ENCODE peak calls at places on chromosome 10, in ten cellular contexts. N, W, S, M, C, P, I, J, B and T are unnamed samples.

GRCh38 chr10:34235164-34235832 is 579.8 kb downstream of the PARD3 start:
- DNase-seq in N (no peak), W (no peak), S (peak), M (no peak), C (no peak), P (peak), I (peak), J (no peak), B (no peak), T (no peak)

GRCh38 chr10:132637477-132638129 is 100.0 kb downstream of the INPP5A start:
- DNase-seq in N (no peak), W (no peak), S (peak), M (peak), C (peak), P (peak), I (peak), J (no peak), B (no peak), T (peak)

GRCh38 chr10:118670472-118671124 is 75.2 kb upstream of the PRLHR start:
- DNase-seq in N (no peak), W (no peak), S (no peak), M (peak), C (no peak), P (no peak), I (no peak), J (no peak), B (no peak), T (no peak)

GRCh38 chr10:8047452-8048280 is 6.8 kb upstream of the GATA3 start:
- DNase-seq in N (no peak), W (no peak), S (no peak), M (no peak), C (no peak), P (no peak), I (no peak), J (no peak), B (no peak), T (no peak)

GRCh38 chr10:124465003-124465776 is 3.6 kb downstream of the LHPP start:
- DNase-seq in N (no peak), W (no peak), S (no peak), M (no peak), C (peak), P (no peak), I (no peak), J (no peak), B (no peak), T (no peak)

GRCh38 chr10:132397671-132398565 is 918 bp downstream of the PWWP2B start:
- DNase-seq in N (peak), W (no peak), S (no peak), M (no peak), C (peak), P (peak), I (peak), J (peak), B (peak), T (peak)

GRCh38 chr10:15335500-15335899 is 35.6 kb downstream of the FAM171A1 start:
- DNase-seq in N (no peak), W (no peak), S (no peak), M (no peak), C (no peak), P (no peak), I (no peak), J (no peak), B (no peak), T (no peak)

GRCh38 chr10:113558336-113558735 is 5.5 kb downstream of the HABP2 start:
- DNase-seq in N (no peak), W (no peak), S (no peak), M (no peak), C (no peak), P (no peak), I (no peak), J (no peak), B (no peak), T (no peak)

GRCh38 chr10:8060010-8060703 is 5.7 kb downstream of the GATA3 start:
- DNase-seq in N (no peak), W (no peak), S (no peak), M (no peak), C (peak), P (peak), I (no peak), J (peak), B (peak), T (no peak)

GRCh38 chr10:43407576-43408330 is 1.2 kb downstream of the HNRNPF start:
- DNase-seq in N (peak), W (peak), S (peak), M (peak), C (peak), P (peak), I (peak), J (peak), B (peak), T (peak)

GRCh38 chr10:89793649-89794254 is 92.4 kb downstream of the KIF20B start:
- DNase-seq in N (peak), W (no peak), S (peak), M (peak), C (peak), P (peak), I (peak), J (no peak), B (peak), T (peak)

GRCh38 chr10:3708830-3709229 is 76.2 kb downstream of the KLF6 start:
- DNase-seq in N (no peak), W (no peak), S (no peak), M (no peak), C (no peak), P (no peak), I (peak), J (no peak), B (no peak), T (no peak)

GRCh38 chr10:130438861-130439260 is 302.7 kb downstream of the GLRX3 start:
- DNase-seq in N (no peak), W (no peak), S (no peak), M (no peak), C (no peak), P (no peak), I (no peak), J (no peak), B (no peak), T (no peak)

GRCh38 chr10:108307250-108307924 is 1142.9 kb upstream of the SORCS1 start:
- DNase-seq in N (no peak), W (no peak), S (no peak), M (no peak), C (no peak), P (no peak), I (no peak), J (no peak), B (no peak), T (no peak)

GRCh38 chr10:69088471-69088769 is 517 bp downstream of the SRGN start:
- DNase-seq in N (no peak), W (no peak), S (no peak), M (no peak), C (no peak), P (peak), I (peak), J (peak), B (peak), T (no peak)

GRCh38 chr10:91883549-91884542 is 25.4 kb downstream of the FGFBP3 start:
- DNase-seq in N (no peak), W (no peak), S (no peak), M (peak), C (no peak), P (peak), I (peak), J (no peak), B (no peak), T (no peak)

GRCh38 chr10:88525371-88526079 is 57.6 kb downstream of the RNLS start:
- DNase-seq in N (no peak), W (no peak), S (peak), M (no peak), C (no peak), P (peak), I (peak), J (no peak), B (no peak), T (no peak)

GRCh38 chr10:35058686-35059085 is 31.5 kb downstream of the CUL2 start:
- DNase-seq in N (no peak), W (no peak), S (no peak), M (no peak), C (no peak), P (no peak), I (no peak), J (no peak), B (no peak), T (no peak)

GRCh38 chr10:47311193-47311899 is 10.9 kb upstream of the GDF2 start:
- DNase-seq in N (no peak), W (no peak), S (no peak), M (no peak), C (no peak), P (no peak), I (no peak), J (peak), B (peak), T (no peak)

GRCh38 chr10:49457686-49458085 is 61.8 kb upstream of the DRGX start:
- DNase-seq in N (no peak), W (no peak), S (no peak), M (no peak), C (no peak), P (no peak), I (no peak), J (no peak), B (no peak), T (no peak)

GRCh38 chr10:126844406-126844805 is 60.8 kb upstream of the DOCK1 start:
- DNase-seq in N (no peak), W (no peak), S (no peak), M (no peak), C (no peak), P (no peak), I (peak), J (no peak), B (no peak), T (no peak)

GRCh38 chr10:74936577-74937445 is 110.4 kb downstream of the KAT6B start:
- DNase-seq in N (no peak), W (no peak), S (no peak), M (no peak), C (no peak), P (peak), I (no peak), J (no peak), B (no peak), T (no peak)

GRCh38 chr10:66519616-66520015 is 406.2 kb upstream of the LRRTM3 start:
- DNase-seq in N (no peak), W (no peak), S (no peak), M (no peak), C (no peak), P (no peak), I (no peak), J (no peak), B (no peak), T (no peak)